ENCODE peak calls at places on chromosomes 6 and 20, in five cellular contexts. Q, L, H, T and V are unnamed samples.

GRCh38 chr20:47854687-47855212 is 69.5 kb upstream of the SULF2 start:
- DNase-seq in Q (peak), L (no peak), H (no peak), T (no peak), V (no peak)

GRCh38 chr6:142753196-142753595 is 191.8 kb downstream of the HIVEP2 start:
- DNase-seq in Q (no peak), L (no peak), H (no peak), T (no peak), V (no peak)

GRCh38 chr6:16623029-16623653 is 138.1 kb downstream of the ATXN1 start:
- DNase-seq in Q (no peak), L (no peak), H (no peak), T (no peak), V (no peak)

GRCh38 chr6:63272397-63272796 is 47.4 kb downstream of the LGSN start:
- DNase-seq in Q (no peak), L (no peak), H (no peak), T (no peak), V (no peak)

GRCh38 chr6:108118791-108119211 is 44.3 kb upstream of the OSTM1 start:
- DNase-seq in Q (no peak), L (no peak), H (no peak), T (no peak), V (no peak)

GRCh38 chr6:69729870-69730449 is 66.8 kb downstream of the LMBRD1 start:
- DNase-seq in Q (no peak), L (no peak), H (no peak), T (no peak), V (no peak)

GRCh38 chr6:167154291-167154690 is 3.5 kb downstream of the GPR31 start:
- DNase-seq in Q (no peak), L (no peak), H (no peak), T (no peak), V (no peak)

GRCh38 chr6:67896476-67896875 is 738.6 kb upstream of the ADGRB3 start:
- DNase-seq in Q (no peak), L (no peak), H (no peak), T (no peak), V (no peak)

GRCh38 chr6:33840064-33840926 is 36.5 kb upstream of the MLN start:
- DNase-seq in Q (no peak), L (peak), H (no peak), T (no peak), V (no peak)

GRCh38 chr20:36573798-36574277 is 441 bp downstream of the TGIF2 start:
- DNase-seq in Q (no peak), L (no peak), H (no peak), T (no peak), V (no peak)

GRCh38 chr20:64237316-64237715 is 18.2 kb upstream of the PCMTD2 start:
- DNase-seq in Q (no peak), L (peak), H (no peak), T (no peak), V (no peak)

GRCh38 chr6:16399198-16399597 is 160.8 kb downstream of the GMPR start:
- DNase-seq in Q (no peak), L (no peak), H (no peak), T (no peak), V (no peak)

GRCh38 chr6:12637960-12638641 is 78.5 kb upstream of the PHACTR1 start:
- DNase-seq in Q (peak), L (no peak), H (peak), T (peak), V (peak)

GRCh38 chr6:27726620-27727023 is 185.6 kb downstream of the OR2B2 start:
- DNase-seq in Q (peak), L (no peak), H (no peak), T (no peak), V (no peak)

GRCh38 chr6:133033263-133033662 is 207.9 kb upstream of the EYA4 start:
- DNase-seq in Q (no peak), L (no peak), H (no peak), T (no peak), V (no peak)

GRCh38 chr6:152922706-152923105 is 60.1 kb downstream of the FBXO5 start:
- DNase-seq in Q (no peak), L (no peak), H (no peak), T (no peak), V (no peak)

GRCh38 chr20:58103517-58103904 is 124.9 kb downstream of the ANKRD60 start:
- DNase-seq in Q (no peak), L (no peak), H (no peak), T (no peak), V (no peak)

GRCh38 chr6:77368660-77369313 is 94.5 kb downstream of the HTR1B start:
- DNase-seq in Q (peak), L (no peak), H (no peak), T (peak), V (no peak)

GRCh38 chr6:137496909-137497721 is 2.9 kb upstream of the OLIG3 start:
- DNase-seq in Q (peak), L (no peak), H (no peak), T (no peak), V (no peak)

DNA sequence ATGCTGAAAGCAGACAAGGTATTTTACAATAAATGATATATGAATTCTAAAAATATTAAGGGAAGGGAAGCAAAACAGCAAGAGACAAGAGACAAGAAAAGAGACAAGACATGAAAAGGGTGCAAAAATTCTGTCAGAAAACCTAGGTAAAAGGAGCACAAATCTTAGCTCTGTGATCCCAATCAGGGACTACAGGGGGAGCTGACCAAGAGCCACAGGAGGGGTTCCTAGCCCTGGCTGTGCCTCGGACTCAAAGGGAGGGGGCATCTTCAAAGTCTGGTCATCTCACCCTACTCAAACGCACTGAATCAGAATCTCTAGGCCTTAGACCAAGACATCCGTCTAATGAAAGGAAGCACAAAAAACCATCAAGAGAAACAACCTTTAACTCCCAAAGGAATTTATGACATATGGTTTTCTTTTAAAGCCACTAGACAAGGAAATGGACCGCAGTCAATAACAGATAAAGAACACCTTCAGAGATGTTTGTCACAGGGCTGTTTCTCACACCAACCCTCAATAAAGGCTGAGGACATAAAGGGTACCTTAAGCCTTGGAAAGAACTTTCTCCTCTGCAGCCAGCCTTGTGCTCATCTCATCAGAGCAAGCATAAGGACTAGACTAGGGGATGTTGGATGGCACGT is 130.4 kb upstream of the CDYL start:
- DNase-seq in Q (peak), L (no peak), H (no peak), T (no peak), V (no peak)
- TF ChIP-seq CTCF in Q (no peak), L (no peak), H (no peak), T (no peak), V (no peak)

DNA sequence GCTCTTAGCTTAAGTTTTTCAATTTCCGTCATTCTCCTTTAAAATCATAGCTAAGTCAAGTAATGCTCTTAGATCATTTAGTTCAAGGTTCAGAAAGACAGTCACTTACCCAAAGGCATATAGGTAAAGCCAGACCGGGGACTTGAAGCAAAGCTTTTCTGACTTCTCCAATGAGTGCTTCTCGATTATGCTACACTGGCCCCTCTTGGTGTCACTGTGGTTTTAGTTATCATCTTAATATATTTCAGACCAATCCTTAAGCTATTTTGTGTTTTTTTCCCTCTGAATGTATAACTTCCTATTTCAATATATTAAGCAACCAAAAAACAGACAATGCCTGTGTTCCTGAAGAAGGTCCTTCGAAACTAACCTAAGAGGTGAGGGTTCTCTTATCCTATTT is 3.8 kb downstream of the PRDM1 start:
- DNase-seq in Q (no peak), L (no peak), H (no peak), T (no peak), V (no peak)
- TF ChIP-seq CTCF in Q (no peak), L (no peak), H (peak), T (no peak), V (no peak)

DNA sequence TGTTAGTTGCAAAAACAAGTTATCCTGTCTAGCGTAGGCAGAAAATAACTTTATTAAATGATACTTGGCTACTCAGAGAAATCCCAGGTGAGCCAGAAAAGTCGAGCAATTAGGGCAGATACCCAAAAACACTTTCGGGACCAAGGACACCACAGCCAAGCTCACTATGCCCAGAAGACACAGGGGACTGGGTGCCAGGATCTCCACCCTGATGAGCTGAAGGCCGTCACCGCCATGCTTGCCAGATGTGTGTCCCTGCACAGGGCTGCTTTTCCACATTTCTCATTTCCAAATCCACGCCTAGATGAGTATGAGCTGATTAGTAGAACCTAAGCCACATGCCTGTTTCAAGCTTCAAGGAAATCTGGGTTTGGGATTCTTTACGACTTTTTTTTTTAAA is 214.0 kb upstream of the SMLR1 start:
- DNase-seq in Q (no peak), L (no peak), H (no peak), T (no peak), V (no peak)
- TF ChIP-seq CTCF in Q (no peak), L (no peak), H (no peak), T (no peak), V (no peak)

GRCh38 chr6:26602262-26602661 is 5.5 kb downstream of the ABT1 start:
- DNase-seq in Q (no peak), L (no peak), H (no peak), T (no peak), V (no peak)

GRCh38 chr6:26599134-26599533 is 2.4 kb downstream of the ABT1 start:
- DNase-seq in Q (no peak), L (no peak), H (no peak), T (no peak), V (no peak)

GRCh38 chr6:26599591-26599990 is 2.8 kb downstream of the ABT1 start:
- DNase-seq in Q (no peak), L (no peak), H (no peak), T (no peak), V (no peak)

GRCh38 chr6:26598267-26598666 is 1.5 kb downstream of the ABT1 start:
- DNase-seq in Q (no peak), L (no peak), H (no peak), T (no peak), V (no peak)

DNA sequence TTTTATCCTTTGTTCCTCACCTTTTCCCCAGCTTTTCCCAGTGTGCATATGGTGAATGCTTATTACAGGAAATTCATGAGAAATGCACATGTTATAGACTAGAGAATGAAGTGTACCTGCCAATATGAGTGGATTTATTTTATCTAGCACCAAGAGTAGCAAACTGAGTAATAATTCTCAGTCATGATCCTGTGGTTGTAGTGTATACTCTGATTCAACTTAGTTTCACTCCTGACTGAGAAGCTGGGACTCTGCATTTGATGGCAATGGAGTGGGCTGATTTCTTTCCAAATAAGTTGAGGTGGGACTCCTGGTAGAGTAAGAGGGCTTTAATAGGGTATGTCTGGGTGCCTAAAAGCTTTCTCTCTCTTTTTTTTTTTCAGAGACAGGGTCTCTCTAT is 4.0 kb downstream of the ABT1 start:
- DNase-seq in Q (no peak), L (no peak), H (no peak), T (no peak), V (no peak)
- TF ChIP-seq CTCF in Q (no peak), L (no peak), H (no peak), T (no peak), V (no peak)

DNA sequence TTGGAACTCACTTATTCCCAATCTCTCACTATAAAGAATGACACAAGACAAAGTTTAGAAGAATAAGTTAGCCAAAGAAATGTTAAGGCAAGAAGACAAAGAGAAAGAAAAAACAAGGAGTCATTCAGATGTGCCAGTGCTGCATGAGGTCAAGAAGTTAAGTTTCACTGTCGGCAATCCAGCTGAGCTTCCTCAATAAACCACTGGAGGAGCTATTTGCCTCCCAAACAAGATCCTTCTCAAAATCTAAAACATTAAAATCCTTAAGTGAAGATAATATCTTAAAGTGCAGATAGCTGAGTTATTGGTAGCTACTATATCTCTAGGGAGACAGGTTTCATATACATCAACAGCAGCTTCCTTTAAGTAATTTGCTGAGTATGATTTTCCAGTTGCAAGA is 512.3 kb downstream of the HDGFL1 start:
- DNase-seq in Q (no peak), L (no peak), H (no peak), T (no peak), V (no peak)
- TF ChIP-seq CTCF in Q (peak), L (no peak), H (no peak), T (no peak), V (no peak)

DNA sequence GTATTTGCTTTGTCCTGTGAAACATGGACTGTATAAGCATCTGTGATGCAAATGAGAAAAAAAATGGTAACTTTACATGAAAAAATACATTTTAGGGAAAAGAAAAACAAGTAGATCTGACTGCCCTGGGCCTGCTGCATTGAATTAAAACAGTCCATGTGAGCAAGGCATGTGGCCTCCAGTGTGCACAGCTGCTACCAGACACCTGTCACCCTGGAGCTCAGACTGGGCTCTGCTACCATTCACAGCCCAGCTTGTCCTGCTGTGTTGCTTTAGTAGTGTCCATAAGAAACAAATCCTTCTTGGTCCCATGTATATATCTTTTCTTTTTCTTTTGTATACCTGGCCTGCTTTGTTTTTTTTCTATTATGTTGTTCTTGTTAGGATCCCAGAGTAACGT is 315.9 kb downstream of the NKAIN2 start:
- DNase-seq in Q (no peak), L (no peak), H (no peak), T (no peak), V (peak)
- TF ChIP-seq CTCF in Q (no peak), L (no peak), H (no peak), T (no peak), V (no peak)